ENCODE peak calls at places on chromosomes 4 and X, in eight cellular contexts. N is adipocyte; R is IMR-90; P is BE2C; X is CD8-positive, alpha-beta T cell; T is neural progenitor cell; D is heart left ventricle; M is PC-3. K is an unnamed sample.
A peak's percentile ranks its signal among the peaks of the same experiment; 100 is the strongest.

GRCh38 chrX:110989447-110989846 is 106.5 kb upstream of the PAK3 start:
- DNase-seq in N (no peak), X (no peak), M (no peak), P (no peak), T (no peak), R (no peak), D (no peak), K (no peak)

GRCh38 chr4:73662709-73663546 is 42.7 kb upstream of the RASSF6 start:
- DNase-seq in R (peak; percentile 77), P (no peak), N (peak; percentile 84), X (no peak), T (no peak), D (no peak), M (peak; percentile 91), K (no peak)

GRCh38 chr4:151940290-151940689 is 179.5 kb upstream of the GATB start:
- DNase-seq in P (no peak), M (no peak), N (no peak), D (no peak), T (no peak), R (no peak), X (peak; percentile 20), K (no peak)

GRCh38 chr4:109803924-109804571 is 2.2 kb upstream of the CFI start:
- DNase-seq in D (no peak), N (peak; percentile 53), X (no peak), P (peak; percentile 38), M (peak; percentile 58), T (peak; percentile 73), R (peak; percentile 37), K (no peak)

GRCh38 chr4:7206856-7207567 is 14.7 kb downstream of the SORCS2 start:
- DNase-seq in M (peak; percentile 82), N (peak; percentile 97), D (peak; percentile 90), R (peak; percentile 90), X (no peak), T (peak; percentile 69), P (peak; percentile 86), K (peak; percentile 99)

GRCh38 chrX:123348468-123348867 is 164.4 kb downstream of the GRIA3 start:
- DNase-seq in D (no peak), P (no peak), N (peak; percentile 28), R (no peak), X (no peak), M (no peak), T (no peak), K (no peak)

GRCh38 chrX:39874202-39874816 is 223.4 kb downstream of the BCOR start:
- DNase-seq in X (no peak), T (no peak), R (peak; percentile 26), D (no peak), N (no peak), P (no peak), M (peak; percentile 74), K (no peak)

GRCh38 chrX:5936438-5936837 is 292.2 kb downstream of the NLGN4X start:
- DNase-seq in M (no peak), D (no peak), T (no peak), R (no peak), X (no peak), N (no peak), P (no peak), K (no peak)

GRCh38 chrX:110338850-110339373 is 19.7 kb upstream of the RTL9 start:
- DNase-seq in N (no peak), T (no peak), R (no peak), M (no peak), D (no peak), P (no peak), X (no peak), K (no peak)

GRCh38 chr4:38889143-38889542 is 21.5 kb downstream of the FAM114A1 start:
- DNase-seq in M (peak; percentile 68), X (no peak), P (no peak), D (no peak), N (peak; percentile 93), R (peak; percentile 87), T (no peak), K (peak; percentile 80)

GRCh38 chrX:20593836-20594235 is 327.1 kb upstream of the RPS6KA3 start:
- DNase-seq in X (no peak), R (no peak), P (no peak), N (no peak), T (no peak), D (no peak), M (no peak), K (no peak)

GRCh38 chrX:45750639-45751038 is 550.0 kb upstream of the DIPK2B start:
- DNase-seq in X (no peak), M (no peak), T (no peak), P (no peak), R (no peak), D (no peak), N (peak; percentile 22), K (no peak)

GRCh38 chr4:93199492-93199891 is 629.1 kb upstream of the ATOH1 start:
- DNase-seq in X (no peak), R (peak; percentile 29), D (no peak), P (peak; percentile 9), M (peak; percentile 61), T (peak; percentile 73), N (peak; percentile 75), K (peak; percentile 29)

GRCh38 chr4:142405021-142405991 is 440.8 kb downstream of the INPP4B start:
- DNase-seq in M (peak; percentile 69), X (peak; percentile 49), N (peak; percentile 76), D (no peak), P (no peak), T (peak; percentile 9), R (peak; percentile 68), K (no peak)

GRCh38 chr4:61950625-61951024 is 750.5 kb downstream of the ADGRL3 start:
- DNase-seq in M (no peak), X (no peak), P (no peak), R (no peak), D (no peak), N (no peak), T (peak; percentile 61), K (no peak)

GRCh38 chr4:8740666-8741395 is 130.8 kb downstream of the HMX1 start:
- DNase-seq in T (no peak), N (no peak), R (no peak), D (no peak), X (no peak), P (no peak), M (no peak), K (no peak)

GRCh38 chrX:97039363-97040029 is 155.8 kb downstream of the RPA4 start:
- DNase-seq in P (no peak), N (no peak), M (peak; percentile 40), X (no peak), D (peak; percentile 25), R (peak; percentile 26), T (no peak), K (peak; percentile 55)

GRCh38 chr4:16894406-16894805 is 4.0 kb downstream of the LDB2 start:
- DNase-seq in R (peak; percentile 47), M (no peak), D (no peak), N (peak; percentile 37), T (no peak), X (no peak), P (no peak), K (no peak)

GRCh38 chr4:16900325-16900724 is 1.9 kb upstream of the LDB2 start:
- DNase-seq in R (no peak), D (no peak), M (no peak), X (no peak), P (no peak), T (no peak), N (no peak), K (no peak)

GRCh38 chr4:16897351-16897750 is 1.1 kb downstream of the LDB2 start:
- DNase-seq in P (no peak), M (no peak), X (no peak), D (no peak), T (peak; percentile 21), R (peak; percentile 30), N (peak; percentile 56), K (no peak)

GRCh38 chr4:16896871-16897270 is 1.6 kb downstream of the LDB2 start:
- DNase-seq in T (no peak), D (no peak), R (peak; percentile 86), N (peak; percentile 89), M (no peak), P (no peak), X (no peak), K (no peak)

GRCh38 chr4:16897991-16898827 is at the start of gene LDB2:
- DNase-seq in M (no peak), P (peak; percentile 78), X (no peak), T (peak; percentile 84), N (peak; percentile 91), D (peak; percentile 78), R (peak; percentile 88), K (no peak)
- H3K4me1 ChIP-seq in M (no peaks in the 10 kb centered on the region), P (peaks cover 2% of the 10 kb centered on the region), X (peaks cover 10% of the 10 kb centered on the region), T (peaks cover 52% of the 10 kb centered on the region), N (peaks cover 34% of the 10 kb centered on the region), D (peaks cover 20% of the 10 kb centered on the region), R (peaks cover 11% of the 10 kb centered on the region), K (peaks cover 39% of the 10 kb centered on the region)

DNA sequence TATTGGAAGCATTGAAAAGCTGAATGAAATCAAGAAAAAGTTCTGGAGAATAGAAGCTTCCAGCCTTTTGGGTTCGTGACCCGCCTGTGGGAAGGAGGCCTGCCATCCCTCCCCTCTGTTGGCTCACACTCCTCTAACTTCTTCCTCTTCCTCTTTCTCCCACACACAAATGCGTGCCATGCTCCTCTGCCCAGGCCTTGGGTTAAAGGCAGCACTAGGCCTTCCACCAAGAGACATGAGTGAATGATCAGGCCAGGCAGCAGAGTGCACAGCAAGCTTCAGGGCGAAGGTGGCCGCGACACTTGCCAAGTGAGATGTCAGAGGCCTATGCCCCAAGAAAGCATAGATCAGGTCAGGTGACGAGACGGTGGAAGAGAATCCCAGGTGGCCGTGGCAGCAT is 38.4 kb downstream of the FAM193A start:
- DNase-seq in R (no peak), M (no peak), D (no peak), N (no peak), P (no peak), T (no peak), X (no peak), K (no peak)
- H3K4me1 ChIP-seq in R (peaks cover 3% of the 10 kb centered on the region), M (no peaks in the 10 kb centered on the region), D (peaks cover 35% of the 10 kb centered on the region), N (peaks cover 9% of the 10 kb centered on the region), P (peaks cover 3% of the 10 kb centered on the region), T (peaks cover 10% of the 10 kb centered on the region), X (peaks cover 36% of the 10 kb centered on the region), K (no peaks in the 10 kb centered on the region)

GRCh38 chr4:139920552-139920951 is 233.4 kb downstream of the MAML3 start:
- DNase-seq in T (peak; percentile 25), P (peak; percentile 53), R (no peak), D (no peak), M (no peak), X (no peak), N (no peak), K (no peak)
- H3K4me1 ChIP-seq in T (peaks cover 48% of the 10 kb centered on the region), P (peaks cover 49% of the 10 kb centered on the region), R (peaks cover 11% of the 10 kb centered on the region), D (peaks cover 62% of the 10 kb centered on the region), M (peaks cover 21% of the 10 kb centered on the region), X (no peaks in the 10 kb centered on the region), N (peaks cover 39% of the 10 kb centered on the region), K (peaks cover 4% of the 10 kb centered on the region)

GRCh38 chrX:41526925-41527324 is 79.8 kb downstream of the NYX start:
- DNase-seq in N (no peak), D (no peak), M (peak; percentile 71), R (peak; percentile 65), X (no peak), P (no peak), T (no peak), K (peak; percentile 66)

GRCh38 chrX:41529221-41529620 is 82.1 kb downstream of the NYX start:
- DNase-seq in P (no peak), R (no peak), T (no peak), X (no peak), M (no peak), N (no peak), D (no peak), K (no peak)

GRCh38 chrX:41528784-41529183 is 81.6 kb downstream of the NYX start:
- DNase-seq in X (no peak), T (no peak), N (no peak), M (no peak), D (no peak), P (no peak), R (no peak), K (no peak)

GRCh38 chrX:41526268-41526667 is 79.1 kb downstream of the NYX start:
- DNase-seq in T (no peak), X (no peak), D (no peak), P (no peak), M (no peak), R (no peak), N (no peak), K (no peak)

GRCh38 chrX:41530082-41530481 is 82.9 kb downstream of the NYX start:
- DNase-seq in X (no peak), P (no peak), D (no peak), R (no peak), T (no peak), N (no peak), M (no peak), K (no peak)
- H3K4me1 ChIP-seq in X (no peaks in the 10 kb centered on the region), P (no peaks in the 10 kb centered on the region), D (no peaks in the 10 kb centered on the region), R (peaks cover 2% of the 10 kb centered on the region), T (peaks cover 3% of the 10 kb centered on the region), N (no peaks in the 10 kb centered on the region), M (peaks cover 22% of the 10 kb centered on the region), K (peaks cover 15% of the 10 kb centered on the region)